ENCODE peak calls at places on chromosomes 5 and 9, in five cellular contexts. Y, A, W, U and V are unnamed samples.

GRCh38 chr5:6634327-6634713 is 1.1 kb downstream of the SRD5A1 start:
- DNase-seq in U (no peak), Y (no peak), W (peak; percentile 49), A (peak; percentile 19), V (no peak)

GRCh38 chr5:108028411-108028810 is 353.5 kb downstream of the FBXL17 start:
- DNase-seq in W (no peak), Y (no peak), U (peak; percentile 20), A (peak; percentile 12), V (no peak)

GRCh38 chr5:103849934-103850333 is 287.3 kb upstream of the NUDT12 start:
- DNase-seq in W (no peak), A (peak; percentile 45), U (peak; percentile 78), Y (no peak), V (no peak)

GRCh38 chr9:108953983-108954574 is 19.9 kb downstream of the ABITRAM start:
- DNase-seq in A (peak; percentile 82), Y (no peak), U (peak; percentile 41), W (peak; percentile 55), V (no peak)

GRCh38 chr5:146528232-146528631 is 12.2 kb upstream of the GPR151 start:
- DNase-seq in W (no peak), A (no peak), U (no peak), Y (no peak), V (no peak)

GRCh38 chr9:112348993-112349333 is 15.5 kb upstream of the PTBP3 start:
- DNase-seq in U (no peak), A (no peak), Y (no peak), W (no peak), V (no peak)

GRCh38 chr9:112430006-112430522 is 50.2 kb downstream of the HSDL2 start:
- DNase-seq in Y (no peak), U (no peak), A (no peak), W (no peak), V (no peak)

GRCh38 chr9:130461218-130461630 is 16.5 kb downstream of the ASS1 start:
- DNase-seq in A (peak; percentile 31), U (no peak), W (peak; percentile 66), Y (peak; percentile 86), V (peak; percentile 79)

GRCh38 chr9:37523916-37524315 is 38.2 kb downstream of the POLR1E start:
- DNase-seq in W (no peak), U (no peak), A (no peak), Y (no peak), V (no peak)

GRCh38 chr5:122907238-122907637 is 61.8 kb downstream of the SNX24 start:
- DNase-seq in W (no peak), U (peak; percentile 4), A (peak; percentile 90), Y (no peak), V (no peak)

GRCh38 chr9:20784196-20784595 is 100.1 kb downstream of the FOCAD start:
- DNase-seq in Y (no peak), W (no peak), U (no peak), A (no peak), V (no peak)

GRCh38 chr9:79686381-79687130 is 114.8 kb downstream of the TLE4 start:
- DNase-seq in W (no peak), U (peak; percentile 80), A (peak; percentile 80), Y (no peak), V (no peak)
- TF ChIP-seq CTCF in W (no peak), U (no peak), A (no peak), Y (no peak), V (no peak)

GRCh38 chr5:72611111-72611724 is 104.0 kb upstream of the ZNF366 start:
- DNase-seq in W (peak; percentile 57), U (peak; percentile 76), Y (peak; percentile 77), A (peak; percentile 81), V (peak; percentile 55)

GRCh38 chr5:72606525-72606924 is 99.3 kb upstream of the ZNF366 start:
- DNase-seq in Y (no peak), A (no peak), W (no peak), U (no peak), V (no peak)

GRCh38 chr5:72607381-72607780 is 100.2 kb upstream of the ZNF366 start:
- DNase-seq in U (no peak), W (no peak), A (no peak), Y (no peak), V (no peak)

GRCh38 chr5:72608922-72609321 is 101.7 kb upstream of the ZNF366 start:
- DNase-seq in A (no peak), Y (no peak), W (no peak), U (no peak), V (no peak)

DNA sequence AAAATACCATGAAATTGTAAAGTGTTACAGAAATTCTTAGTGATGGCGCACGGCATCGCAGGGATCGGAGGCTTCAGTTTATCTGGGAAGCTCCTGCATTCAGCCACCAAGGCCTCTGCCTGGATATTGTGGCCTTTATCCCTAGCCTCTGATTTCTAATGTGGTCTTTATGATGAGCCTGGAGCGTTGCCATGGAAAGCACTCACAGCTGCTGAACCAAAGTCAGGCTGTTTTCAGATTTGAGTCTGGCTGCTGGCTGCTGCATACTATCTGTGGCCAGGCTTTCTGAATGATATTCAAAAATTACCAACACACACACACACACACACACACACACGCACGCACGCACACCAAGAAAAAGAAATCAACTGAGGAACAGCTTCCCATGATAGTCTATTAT is 101.1 kb upstream of the ZNF366 start:
- DNase-seq in Y (no peak), W (no peak), A (peak; percentile 56), U (peak; percentile 73), V (no peak)
- TF ChIP-seq CTCF in Y (no peak), W (no peak), A (no peak), U (no peak), V (no peak)

GRCh38 chr5:172141949-172142319 is 46.1 kb downstream of the STK10 start:
- DNase-seq in W (no peak), Y (no peak), U (no peak), A (no peak), V (no peak)
- TF ChIP-seq CTCF in W (no peak), Y (no peak), U (no peak), A (no peak), V (no peak)

DNA sequence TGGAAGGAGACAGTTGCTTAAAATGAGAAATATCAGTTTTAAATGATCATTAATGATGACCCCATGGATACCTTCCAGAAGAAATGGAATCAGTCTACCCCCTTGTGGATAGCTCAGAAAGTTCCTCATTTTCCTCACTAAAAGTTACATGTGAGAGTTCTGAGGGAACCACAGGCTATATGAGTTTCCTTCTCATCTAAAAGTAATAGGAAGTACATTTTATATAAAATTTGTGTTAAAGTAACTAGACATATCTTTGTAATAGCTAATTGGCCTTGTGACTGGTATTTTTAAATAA is 104.9 kb upstream of the SLC25A48 start:
- DNase-seq in Y (no peak), U (no peak), W (no peak), A (no peak), V (no peak)
- TF ChIP-seq CTCF in Y (no peak), U (no peak), W (peak; percentile 37), A (no peak), V (no peak)

DNA sequence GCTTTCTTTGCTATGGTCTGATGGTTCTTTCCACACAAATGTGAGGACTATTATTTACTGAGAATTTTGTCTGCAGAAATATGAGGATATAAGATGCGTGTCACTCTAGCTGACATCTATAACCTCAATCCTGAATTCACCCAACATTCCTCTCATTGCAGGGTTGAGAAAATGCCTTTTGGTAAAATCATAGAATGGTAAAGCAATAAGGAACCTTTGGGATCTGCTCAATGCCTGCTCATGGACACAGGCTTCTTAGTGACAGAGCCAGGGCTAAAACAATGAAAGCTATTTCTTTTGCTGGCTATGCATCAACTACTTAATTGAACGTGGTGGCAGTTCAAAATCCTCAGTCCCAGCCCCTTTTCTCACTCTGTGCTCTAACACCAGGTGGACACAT is 199.6 kb downstream of the GAS1 start:
- DNase-seq in U (no peak), Y (no peak), A (no peak), W (no peak), V (no peak)
- TF ChIP-seq CTCF in U (no peak), Y (no peak), A (no peak), W (no peak), V (no peak)

GRCh38 chr5:175698401-175699115 is 40.7 kb downstream of the HRH2 start:
- DNase-seq in Y (no peak), U (no peak), W (no peak), A (no peak), V (no peak)

GRCh38 chr5:175697846-175698245 is 40.0 kb downstream of the HRH2 start:
- DNase-seq in A (no peak), W (no peak), U (no peak), Y (no peak), V (no peak)

GRCh38 chr5:175696855-175697198 is 39.0 kb downstream of the HRH2 start:
- DNase-seq in Y (no peak), W (no peak), A (no peak), U (no peak), V (no peak)

GRCh38 chr5:175701797-175702196 is 43.9 kb downstream of the HRH2 start:
- DNase-seq in Y (peak; percentile 1), U (no peak), W (no peak), A (no peak), V (no peak)

DNA sequence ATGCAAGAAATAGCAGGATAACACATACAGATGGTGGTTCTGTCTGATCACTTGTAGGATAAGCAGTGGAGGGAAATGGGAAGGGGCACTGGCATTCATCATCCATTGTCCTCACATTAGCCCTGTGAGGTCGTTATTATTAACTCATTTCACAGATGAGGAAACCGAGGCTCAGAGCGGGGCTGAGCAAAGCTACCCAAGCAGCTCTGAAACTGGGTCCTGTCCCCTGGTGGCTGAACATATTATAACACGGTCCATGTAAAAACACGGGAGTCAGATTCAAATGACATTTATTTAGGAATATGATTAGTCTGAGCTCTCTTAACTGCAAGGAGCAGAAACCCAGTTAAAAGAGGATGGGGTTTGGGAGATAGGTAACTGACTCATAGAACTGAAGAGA is 43.1 kb downstream of the HRH2 start:
- DNase-seq in W (peak; percentile 11), U (no peak), Y (peak; percentile 9), A (no peak), V (no peak)
- TF ChIP-seq CTCF in W (peak; percentile 76), U (no peak), Y (no peak), A (no peak), V (peak; percentile 58)

DNA sequence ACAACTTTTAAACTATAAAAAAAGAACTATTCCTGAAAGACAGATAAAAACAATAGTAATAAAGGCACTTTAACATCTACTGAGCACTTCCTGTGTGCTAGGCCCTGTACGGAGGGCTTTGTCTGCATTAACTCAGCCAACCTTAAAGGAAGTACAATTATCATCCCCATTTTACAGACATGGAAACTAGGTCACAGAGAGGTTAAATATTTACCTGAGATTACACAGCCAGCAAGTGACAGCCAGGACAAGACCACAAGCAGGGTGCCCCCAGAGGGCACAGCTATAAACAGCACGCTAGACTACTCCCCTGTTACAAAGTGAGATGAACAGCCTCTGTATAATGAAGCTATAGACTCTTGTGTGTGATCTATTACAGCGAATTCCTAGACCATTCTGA is 25.5 kb downstream of the DDX31 start:
- DNase-seq in Y (no peak), U (no peak), W (peak; percentile 27), A (no peak), V (peak; percentile 16)
- TF ChIP-seq CTCF in Y (no peak), U (peak; percentile 7), W (peak; percentile 72), A (peak; percentile 7), V (peak; percentile 29)

GRCh38 chr5:136374003-136374402 is 8.7 kb upstream of the TRPC7 start:
- DNase-seq in A (peak; percentile 25), W (peak; percentile 5), Y (peak; percentile 41), U (peak; percentile 41), V (no peak)
- TF ChIP-seq CTCF in A (peak; percentile 30), W (peak; percentile 43), Y (no peak), U (peak; percentile 41), V (no peak)